ENCODE peak calls at places on chromosomes 2 and 18, in nine cellular contexts. C, J, E, Y, B, N, D, R and Q are unnamed samples.

GRCh38 chr2:17747684-17748452 is 5.7 kb downstream of the SMC6 start:
- DNase-seq in C (no peak), J (no peak), E (no peak), Y (no peak), B (no peak), N (no peak), D (no peak), R (no peak), Q (no peak)

GRCh38 chr18:57629399-57629798 is 7.8 kb upstream of the NARS1 start:
- DNase-seq in C (no peak), J (no peak), E (no peak), Y (peak; percentile 1), B (no peak), N (no peak), D (no peak), R (no peak), Q (no peak)

GRCh38 chr2:198326431-198326830 is 522.0 kb downstream of the PLCL1 start:
- DNase-seq in C (no peak), J (no peak), E (peak; percentile 46), Y (peak; percentile 63), B (no peak), N (no peak), D (no peak), R (no peak), Q (no peak)

GRCh38 chr18:48751727-48752468 is 198.9 kb downstream of the SMAD7 start:
- DNase-seq in C (no peak), J (no peak), E (no peak), Y (no peak), B (peak; percentile 47), N (no peak), D (no peak), R (no peak), Q (no peak)

GRCh38 chr2:143691136-143691535 is 561.9 kb downstream of the ARHGAP15 start:
- DNase-seq in C (no peak), J (no peak), E (no peak), Y (no peak), B (no peak), N (no peak), D (no peak), R (no peak), Q (no peak)

GRCh38 chr2:183665403-183665802 is 541.2 kb downstream of the NUP35 start:
- DNase-seq in C (no peak), J (no peak), E (no peak), Y (no peak), B (no peak), N (no peak), D (no peak), R (no peak), Q (no peak)

GRCh38 chr2:84486436-84487115 is 27.5 kb upstream of the SUCLG1 start:
- DNase-seq in C (no peak), J (no peak), E (no peak), Y (no peak), B (no peak), N (no peak), D (no peak), R (no peak), Q (no peak)

GRCh38 chr2:159712929-159713575 is 746 bp downstream of the MARCHF7 start:
- DNase-seq in C (no peak), J (no peak), E (no peak), Y (peak; percentile 61), B (no peak), N (no peak), D (no peak), R (peak; percentile 8), Q (no peak)

GRCh38 chr2:143128681-143129580 is at the start of gene ARHGAP15:
- DNase-seq in C (peak; percentile 50), J (no peak), E (peak; percentile 81), Y (peak; percentile 91), B (no peak), N (no peak), D (no peak), R (peak; percentile 44), Q (peak; percentile 45)

GRCh38 chr2:119233326-119234020 is 9.8 kb downstream of the STEAP3 start:
- DNase-seq in C (no peak), J (no peak), E (no peak), Y (no peak), B (no peak), N (no peak), D (no peak), R (no peak), Q (no peak)

GRCh38 chr2:191217580-191217979 is 27.6 kb upstream of the MYO1B start:
- DNase-seq in C (no peak), J (no peak), E (no peak), Y (no peak), B (no peak), N (peak; percentile 8), D (no peak), R (no peak), Q (no peak)

GRCh38 chr2:74379851-74380789 is at the start of gene DCTN1:
- DNase-seq in C (no peak), J (no peak), E (no peak), Y (peak; percentile 34), B (peak; percentile 76), N (peak; percentile 69), D (peak; percentile 46), R (no peak), Q (no peak)

GRCh38 chr2:100891911-100892642 is 72.1 kb downstream of the NPAS2 start:
- DNase-seq in C (no peak), J (no peak), E (no peak), Y (no peak), B (no peak), N (no peak), D (no peak), R (no peak), Q (no peak)

GRCh38 chr2:221943078-221943810 is 355.6 kb downstream of the PAX3 start:
- DNase-seq in C (no peak), J (peak; percentile 2), E (no peak), Y (no peak), B (no peak), N (no peak), D (no peak), R (no peak), Q (no peak)

GRCh38 chr2:205970348-205970747 is 115.6 kb downstream of the INO80D start:
- DNase-seq in C (no peak), J (no peak), E (no peak), Y (no peak), B (no peak), N (no peak), D (no peak), R (no peak), Q (no peak)

GRCh38 chr2:143468341-143468888 is 339.2 kb downstream of the ARHGAP15 start:
- DNase-seq in C (no peak), J (no peak), E (no peak), Y (no peak), B (no peak), N (no peak), D (no peak), R (no peak), Q (no peak)

GRCh38 chr2:3041246-3041645 is 336.4 kb downstream of the EIPR1 start:
- DNase-seq in C (no peak), J (no peak), E (no peak), Y (no peak), B (no peak), N (no peak), D (no peak), R (no peak), Q (no peak)

GRCh38 chr2:63975437-63976124 is 43.6 kb downstream of the VPS54 start:
- DNase-seq in C (no peak), J (no peak), E (no peak), Y (no peak), B (no peak), N (no peak), D (no peak), R (no peak), Q (no peak)

GRCh38 chr2:239331560-239331959 is 69.3 kb downstream of the HDAC4 start:
- DNase-seq in C (no peak), J (no peak), E (peak; percentile 13), Y (no peak), B (no peak), N (no peak), D (no peak), R (no peak), Q (no peak)

GRCh38 chr2:66839551-66840320 is 404.8 kb downstream of the MEIS1 start:
- DNase-seq in C (no peak), J (peak; percentile 85), E (no peak), Y (no peak), B (no peak), N (no peak), D (no peak), R (no peak), Q (no peak)

GRCh38 chr2:127165539-127165935 is 54.6 kb downstream of the CYP27C1 start:
- DNase-seq in C (no peak), J (no peak), E (no peak), Y (no peak), B (no peak), N (no peak), D (no peak), R (no peak), Q (no peak)

GRCh38 chr2:191165190-191165643 is 14.4 kb upstream of the STAT4 start:
- DNase-seq in C (no peak), J (no peak), E (peak; percentile 36), Y (peak; percentile 4), B (no peak), N (peak; percentile 75), D (no peak), R (no peak), Q (no peak)

GRCh38 chr18:46950064-46950656 is 32.8 kb downstream of the KATNAL2 start:
- DNase-seq in C (no peak), J (no peak), E (no peak), Y (peak; percentile 13), B (no peak), N (peak; percentile 27), D (no peak), R (no peak), Q (no peak)

GRCh38 chr2:88136817-88137216 is 9.0 kb upstream of the FABP1 start:
- DNase-seq in C (no peak), J (no peak), E (no peak), Y (no peak), B (no peak), N (no peak), D (no peak), R (no peak), Q (no peak)

GRCh38 chr2:64232266-64232665 is 88.0 kb upstream of the PELI1 start:
- DNase-seq in C (no peak), J (no peak), E (no peak), Y (no peak), B (no peak), N (no peak), D (no peak), R (no peak), Q (no peak)

GRCh38 chr2:28956890-28957289 is 24.2 kb upstream of the TOGARAM2 start:
- DNase-seq in C (no peak), J (no peak), E (no peak), Y (no peak), B (no peak), N (peak; percentile 45), D (peak; percentile 33), R (no peak), Q (no peak)

GRCh38 chr2:64021578-64021977 is 2.4 kb upstream of the VPS54 start:
- DNase-seq in C (no peak), J (no peak), E (no peak), Y (no peak), B (no peak), N (peak; percentile 19), D (no peak), R (no peak), Q (no peak)

GRCh38 chr18:79903071-79903635 is 48.3 kb downstream of the SLC66A2 start:
- DNase-seq in C (no peak), J (no peak), E (no peak), Y (no peak), B (no peak), N (no peak), D (no peak), R (no peak), Q (no peak)

GRCh38 chr2:169684135-169684565 is 10.1 kb downstream of the CFAP210 start:
- DNase-seq in C (no peak), J (no peak), E (no peak), Y (no peak), B (no peak), N (no peak), D (no peak), R (no peak), Q (no peak)

GRCh38 chr2:9287400-9288059 is 80.9 kb downstream of the ASAP2 start:
- DNase-seq in C (no peak), J (peak; percentile 91), E (no peak), Y (no peak), B (no peak), N (peak; percentile 56), D (no peak), R (no peak), Q (no peak)

GRCh38 chr2:143778981-143779380 is 649.8 kb downstream of the ARHGAP15 start:
- DNase-seq in C (no peak), J (no peak), E (no peak), Y (no peak), B (no peak), N (no peak), D (no peak), R (no peak), Q (no peak)